ENCODE peak calls at places on chromosomes 5 and 9, in five cellular contexts. One of them, this sample, is unnamed.

GRCh38 chr9:90523953-90524352 is 118.7 kb downstream of the DIRAS2 start:
- DNase-seq in breast epithelium: no peak
- DNase-seq in A549: no peak
- DNase-seq in HFF-Myc: no peak
- DNase-seq in uterus: no peak
- DNase-seq in this sample: no peak

GRCh38 chr5:145965804-145966203 is 29.4 kb downstream of the SH3RF2 start:
- DNase-seq in HFF-Myc: no peak
- DNase-seq in uterus: no peak
- DNase-seq in breast epithelium: no peak
- DNase-seq in A549: no peak
- DNase-seq in this sample: no peak

GRCh38 chr5:178464431-178465048 is 125.7 kb downstream of the COL23A1 start:
- DNase-seq in breast epithelium: no peak
- DNase-seq in HFF-Myc: no peak
- DNase-seq in A549: no peak
- DNase-seq in uterus: no peak
- DNase-seq in this sample: no peak

GRCh38 chr9:68498816-68499215 is 41.9 kb downstream of the TMEM252 start:
- DNase-seq in breast epithelium: no peak
- DNase-seq in uterus: no peak
- DNase-seq in A549: no peak
- DNase-seq in HFF-Myc: no peak
- DNase-seq in this sample: no peak

GRCh38 chr9:120441446-120442279 is 138.3 kb downstream of the CDK5RAP2 start:
- DNase-seq in A549: no peak
- DNase-seq in HFF-Myc: no peak
- DNase-seq in uterus: no peak
- DNase-seq in breast epithelium: no peak
- DNase-seq in this sample: no peak

GRCh38 chr5:67437905-67438845 is 241.6 kb upstream of the CD180 start:
- DNase-seq in uterus: no peak
- DNase-seq in A549: no peak
- DNase-seq in HFF-Myc: no peak
- DNase-seq in breast epithelium: no peak
- DNase-seq in this sample: no peak

GRCh38 chr5:148224131-148224742 is 14.1 kb upstream of the MARCOL start:
- DNase-seq in A549: no peak
- DNase-seq in uterus: no peak
- DNase-seq in HFF-Myc: no peak
- DNase-seq in breast epithelium: no peak
- DNase-seq in this sample: no peak

GRCh38 chr9:70466976-70467551 is 52.6 kb upstream of the KLF9 start:
- DNase-seq in breast epithelium: no peak
- DNase-seq in A549: no peak
- DNase-seq in HFF-Myc: no peak
- DNase-seq in uterus: no peak
- DNase-seq in this sample: no peak

GRCh38 chr9:136562746-136563506 is 17.1 kb upstream of the NOTCH1 start:
- DNase-seq in A549: no peak
- DNase-seq in HFF-Myc: no peak
- DNase-seq in uterus: no peak
- DNase-seq in breast epithelium: no peak
- DNase-seq in this sample: no peak

GRCh38 chr9:136962701-136963248 is 10.7 kb downstream of the LCN12 start:
- DNase-seq in HFF-Myc: no peak
- DNase-seq in uterus: no peak
- DNase-seq in breast epithelium: no peak
- DNase-seq in A549: no peak
- DNase-seq in this sample: no peak

GRCh38 chr9:135568026-135568425 is 6.5 kb downstream of the PAEP start:
- DNase-seq in A549: no peak
- DNase-seq in HFF-Myc: no peak
- DNase-seq in uterus: no peak
- DNase-seq in breast epithelium: no peak
- DNase-seq in this sample: no peak

GRCh38 chr9:134568116-134568515 is 73.5 kb upstream of the COL5A1 start:
- DNase-seq in A549: no peak
- DNase-seq in breast epithelium: no peak
- DNase-seq in uterus: peak
- DNase-seq in HFF-Myc: no peak
- DNase-seq in this sample: no peak

GRCh38 chr9:19201899-19202891 is 28.3 kb upstream of the DENND4C start:
- DNase-seq in A549: peak
- DNase-seq in HFF-Myc: no peak
- DNase-seq in breast epithelium: no peak
- DNase-seq in uterus: peak
- DNase-seq in this sample: no peak

GRCh38 chr5:75512383-75513074 is 838 bp downstream of the POLK start:
- DNase-seq in HFF-Myc: no peak
- DNase-seq in A549: no peak
- DNase-seq in uterus: no peak
- DNase-seq in breast epithelium: no peak
- DNase-seq in this sample: no peak

GRCh38 chr5:125134216-125135081 is 388.0 kb upstream of the ZNF608 start:
- DNase-seq in breast epithelium: no peak
- DNase-seq in HFF-Myc: peak
- DNase-seq in uterus: no peak
- DNase-seq in A549: peak
- DNase-seq in this sample: no peak

GRCh38 chr9:82763631-82764030 is 299.3 kb downstream of the RASEF start:
- DNase-seq in breast epithelium: no peak
- DNase-seq in uterus: no peak
- DNase-seq in A549: peak
- DNase-seq in HFF-Myc: no peak
- DNase-seq in this sample: peak

GRCh38 chr5:80414113-80414512 is 6.2 kb downstream of the ZFYVE16 start:
- DNase-seq in breast epithelium: no peak
- DNase-seq in HFF-Myc: no peak
- DNase-seq in uterus: no peak
- DNase-seq in A549: no peak
- DNase-seq in this sample: no peak

GRCh38 chr9:93555370-93555769 is 21.0 kb upstream of the PHF2 start:
- DNase-seq in breast epithelium: no peak
- DNase-seq in HFF-Myc: no peak
- DNase-seq in uterus: no peak
- DNase-seq in A549: no peak
- DNase-seq in this sample: no peak

GRCh38 chr5:36363776-36364175 is 62.1 kb upstream of the RANBP3L start:
- DNase-seq in uterus: no peak
- DNase-seq in A549: no peak
- DNase-seq in HFF-Myc: no peak
- DNase-seq in breast epithelium: no peak
- DNase-seq in this sample: no peak

GRCh38 chr9:136860933-136861873 is 4.9 kb downstream of the EDF1 start:
- DNase-seq in HFF-Myc: no peak
- DNase-seq in uterus: no peak
- DNase-seq in breast epithelium: no peak
- DNase-seq in A549: no peak
- DNase-seq in this sample: no peak

GRCh38 chr9:23596913-23597634 is 229.0 kb downstream of the ELAVL2 start:
- DNase-seq in HFF-Myc: no peak
- DNase-seq in uterus: no peak
- DNase-seq in A549: no peak
- DNase-seq in breast epithelium: no peak
- DNase-seq in this sample: no peak

GRCh38 chr5:218457-219289 is 553 bp downstream of the SDHA start:
- DNase-seq in uterus: no peak
- DNase-seq in HFF-Myc: no peak
- DNase-seq in A549: peak
- DNase-seq in breast epithelium: no peak
- DNase-seq in this sample: no peak

GRCh38 chr9:111153973-111154590 is 115.8 kb upstream of the LPAR1 start:
- DNase-seq in HFF-Myc: no peak
- DNase-seq in breast epithelium: no peak
- DNase-seq in uterus: no peak
- DNase-seq in A549: no peak
- DNase-seq in this sample: no peak

GRCh38 chr9:135971892-135972291 is 10.7 kb upstream of the UBAC1 start:
- DNase-seq in HFF-Myc: no peak
- DNase-seq in A549: no peak
- DNase-seq in breast epithelium: peak
- DNase-seq in uterus: no peak
- DNase-seq in this sample: peak

GRCh38 chr9:107213080-107213479 is 70.0 kb upstream of the RAD23B start:
- DNase-seq in uterus: no peak
- DNase-seq in breast epithelium: no peak
- DNase-seq in HFF-Myc: no peak
- DNase-seq in A549: no peak
- DNase-seq in this sample: no peak

GRCh38 chr5:173055722-173055982 is 500 bp upstream of the CREBRF start:
- DNase-seq in A549: no peak
- DNase-seq in HFF-Myc: no peak
- DNase-seq in uterus: no peak
- DNase-seq in breast epithelium: no peak
- DNase-seq in this sample: no peak

GRCh38 chr5:36606437-36607113 is at the start of gene SLC1A3:
- DNase-seq in A549: peak
- DNase-seq in breast epithelium: no peak
- DNase-seq in uterus: peak
- DNase-seq in HFF-Myc: peak
- DNase-seq in this sample: no peak

GRCh38 chr9:86720893-86721698 is 226.2 kb downstream of the GAS1 start:
- DNase-seq in breast epithelium: no peak
- DNase-seq in uterus: no peak
- DNase-seq in A549: no peak
- DNase-seq in HFF-Myc: no peak
- DNase-seq in this sample: no peak

GRCh38 chr5:79857692-79858091 is 133.4 kb downstream of the MTX3 start:
- DNase-seq in HFF-Myc: no peak
- DNase-seq in breast epithelium: no peak
- DNase-seq in uterus: no peak
- DNase-seq in A549: no peak
- DNase-seq in this sample: no peak

GRCh38 chr5:4042311-4042710 is 446.7 kb downstream of the IRX1 start:
- DNase-seq in A549: no peak
- DNase-seq in uterus: no peak
- DNase-seq in HFF-Myc: no peak
- DNase-seq in breast epithelium: no peak
- DNase-seq in this sample: no peak

GRCh38 chr5:60630179-60630578 is 69.8 kb downstream of the DEPDC1B start:
- DNase-seq in A549: no peak
- DNase-seq in HFF-Myc: no peak
- DNase-seq in breast epithelium: no peak
- DNase-seq in uterus: no peak
- DNase-seq in this sample: no peak

GRCh38 chr9:117828466-117828865 is 124.3 kb downstream of the TLR4 start:
- DNase-seq in HFF-Myc: no peak
- DNase-seq in A549: no peak
- DNase-seq in uterus: no peak
- DNase-seq in breast epithelium: no peak
- DNase-seq in this sample: no peak

GRCh38 chr9:5042661-5043178 is 57.6 kb downstream of the JAK2 start:
- DNase-seq in uterus: no peak
- DNase-seq in breast epithelium: no peak
- DNase-seq in HFF-Myc: no peak
- DNase-seq in A549: no peak
- DNase-seq in this sample: no peak
- H3K4me3 ChIP-seq in uterus: no peak
- H3K4me3 ChIP-seq in breast epithelium: no peak
- H3K4me3 ChIP-seq in HFF-Myc: no peak
- H3K4me3 ChIP-seq in A549: no peak
- H3K4me3 ChIP-seq in this sample: no peak

DNA sequence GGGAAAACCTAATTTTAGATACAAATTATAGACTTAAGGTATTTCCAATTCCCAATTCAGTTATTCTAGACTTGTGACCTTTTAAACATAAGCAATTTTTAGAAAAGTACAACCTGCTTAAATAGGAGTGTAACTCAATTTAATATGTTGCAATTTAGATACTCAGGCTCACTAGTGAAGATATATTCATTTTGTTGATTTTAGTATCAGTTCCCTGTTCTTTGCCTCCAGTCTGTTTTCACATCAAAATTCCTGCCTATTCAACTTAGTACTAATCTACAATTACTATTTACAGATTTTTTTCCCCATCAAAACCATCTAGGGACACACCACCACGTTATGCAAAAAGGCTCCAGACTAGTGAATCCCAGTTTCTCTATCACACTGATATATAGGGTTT is 30.4 kb downstream of the PWWP2A start:
- DNase-seq in breast epithelium: no peak
- DNase-seq in HFF-Myc: no peak
- DNase-seq in A549: no peak
- DNase-seq in uterus: no peak
- DNase-seq in this sample: no peak
- H3K4me3 ChIP-seq in breast epithelium: no peak
- H3K4me3 ChIP-seq in HFF-Myc: no peak
- H3K4me3 ChIP-seq in A549: no peak
- H3K4me3 ChIP-seq in uterus: no peak
- H3K4me3 ChIP-seq in this sample: no peak

DNA sequence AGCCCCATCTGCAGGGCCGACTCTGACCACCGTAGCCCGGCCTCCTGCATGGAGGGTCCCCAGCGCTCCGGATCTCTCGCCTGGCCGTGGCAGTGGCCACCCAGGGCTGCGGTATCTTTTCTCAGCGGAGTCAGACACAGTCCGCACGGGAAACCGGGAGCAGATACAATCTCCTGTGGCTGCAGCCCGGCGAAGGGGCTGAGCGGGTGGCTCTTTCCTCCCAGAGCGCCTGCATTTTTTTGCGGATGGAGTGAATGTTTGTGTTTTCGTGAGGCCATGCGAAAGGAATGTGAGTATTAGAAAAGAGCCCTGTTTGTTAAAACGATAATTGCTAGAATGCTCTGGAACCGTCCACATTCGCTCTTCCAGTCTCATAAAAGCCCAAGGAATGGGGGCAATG is 53.4 kb upstream of the PTCH1 start:
- DNase-seq in HFF-Myc: no peak
- DNase-seq in A549: no peak
- DNase-seq in uterus: no peak
- DNase-seq in breast epithelium: no peak
- DNase-seq in this sample: no peak
- H3K4me3 ChIP-seq in HFF-Myc: peak
- H3K4me3 ChIP-seq in A549: no peak
- H3K4me3 ChIP-seq in uterus: no peak
- H3K4me3 ChIP-seq in breast epithelium: peak
- H3K4me3 ChIP-seq in this sample: no peak

DNA sequence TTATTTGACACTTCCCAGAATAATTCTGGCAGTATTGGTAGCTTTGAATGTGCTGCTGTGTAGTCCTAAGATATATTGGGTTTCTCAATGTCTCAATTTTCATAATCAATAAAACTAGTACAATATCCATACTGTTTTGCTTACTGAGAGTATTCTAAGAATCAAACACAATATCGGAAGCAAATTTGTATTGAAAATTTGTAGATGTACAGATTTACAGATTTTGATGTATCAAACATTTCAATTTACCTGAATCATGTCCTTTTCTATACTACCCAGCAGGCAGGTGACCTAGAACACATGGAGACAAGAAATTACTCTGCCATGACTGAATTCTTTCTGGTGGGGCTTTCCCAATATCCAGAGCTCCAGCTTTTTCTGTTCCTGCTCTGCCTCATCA is at the start of gene OR13D1:
- DNase-seq in breast epithelium: no peak
- DNase-seq in A549: no peak
- DNase-seq in HFF-Myc: no peak
- DNase-seq in uterus: no peak
- DNase-seq in this sample: no peak
- H3K4me3 ChIP-seq in breast epithelium: no peak
- H3K4me3 ChIP-seq in A549: no peak
- H3K4me3 ChIP-seq in HFF-Myc: no peak
- H3K4me3 ChIP-seq in uterus: no peak
- H3K4me3 ChIP-seq in this sample: no peak

This sample was measured in iPS DF 6.9.